ENCODE peak calls at places on chromosomes 1 and 21, in five cellular contexts. H is MG63, N is keratinocyte, V is dorsolateral prefrontal cortex, W is stomach. G is an unnamed sample. For H3K27me3, the result is how much of the 10 kb centered on the place peaks cover.

GRCh38 chr1:117067528-117068370 is 7.6 kb downstream of the TTF2 start:
- DNase-seq in H (peak), N (no peak), V (peak), W (peak), G (no peak)

GRCh38 chr1:39727221-39727931 is 11.3 kb upstream of the PPIE start:
- DNase-seq in H (no peak), N (no peak), V (no peak), W (no peak), G (no peak)

GRCh38 chr1:240031009-240031408 is 60.7 kb upstream of the FMN2 start:
- DNase-seq in H (peak), N (no peak), V (no peak), W (no peak), G (no peak)

GRCh38 chr1:76867342-76868130 is at the start of gene ST6GALNAC5:
- DNase-seq in H (peak), N (no peak), V (peak), W (no peak), G (no peak)

GRCh38 chr1:185017338-185017737 is 28.0 kb upstream of the RNF2 start:
- DNase-seq in H (peak), N (no peak), V (no peak), W (no peak), G (no peak)

GRCh38 chr1:29431138-29431537 is 194.8 kb downstream of the PTPRU start:
- DNase-seq in H (no peak), N (no peak), V (no peak), W (no peak), G (no peak)

GRCh38 chr1:118370861-118371260 is 185.8 kb upstream of the SPAG17 start:
- DNase-seq in H (no peak), N (no peak), V (no peak), W (no peak), G (no peak)

GRCh38 chr1:92958203-92958970 is 2.9 kb downstream of the DIPK1A start:
- DNase-seq in H (no peak), N (no peak), V (no peak), W (no peak), G (no peak)

GRCh38 chr1:203091761-203092330 is 6.0 kb upstream of the MYOG start:
- DNase-seq in H (no peak), N (no peak), V (no peak), W (peak), G (no peak)

GRCh38 chr21:31558839-31559367 is 100.6 kb upstream of the SOD1 start:
- DNase-seq in H (peak), N (peak), V (peak), W (peak), G (peak)

GRCh38 chr1:109438798-109439297 is 12.6 kb upstream of the PSMA5 start:
- DNase-seq in H (peak), N (no peak), V (no peak), W (no peak), G (no peak)

GRCh38 chr1:32215629-32216505 is 6.3 kb downstream of the TMEM234 start:
- DNase-seq in H (peak), N (no peak), V (no peak), W (peak), G (peak)

GRCh38 chr1:52723260-52723659 is 3.0 kb upstream of the ZYG11B start:
- DNase-seq in H (no peak), N (no peak), V (no peak), W (no peak), G (no peak)

GRCh38 chr1:93905734-93906133 is 3.5 kb downstream of the GCLM start:
- DNase-seq in H (no peak), N (no peak), V (no peak), W (no peak), G (no peak)

GRCh38 chr1:45334308-45335245 is 5.4 kb upstream of the TOE1 start:
- DNase-seq in H (no peak), N (no peak), V (no peak), W (no peak), G (no peak)

GRCh38 chr1:69506721-69507120 is 61.0 kb upstream of the LRRC7 start:
- DNase-seq in H (no peak), N (no peak), V (no peak), W (no peak), G (no peak)

GRCh38 chr1:204937901-204938300 is 67.2 kb downstream of the NFASC start:
- DNase-seq in H (no peak), N (no peak), V (no peak), W (no peak), G (no peak)

GRCh38 chr1:167629681-167630567 is at the start of gene RCSD1:
- DNase-seq in H (peak), N (no peak), V (no peak), W (peak), G (peak)
- H3K27me3 ChIP-seq in H (under half), N (under half), V (under half), W (under half), G (under half)

GRCh38 chr1:217881607-217882332 is 250.6 kb downstream of the SPATA17 start:
- DNase-seq in H (peak), N (no peak), V (no peak), W (no peak), G (no peak)
- H3K27me3 ChIP-seq in H (under half), N (under half), V (under half), W (under half), G (under half)

DNA sequence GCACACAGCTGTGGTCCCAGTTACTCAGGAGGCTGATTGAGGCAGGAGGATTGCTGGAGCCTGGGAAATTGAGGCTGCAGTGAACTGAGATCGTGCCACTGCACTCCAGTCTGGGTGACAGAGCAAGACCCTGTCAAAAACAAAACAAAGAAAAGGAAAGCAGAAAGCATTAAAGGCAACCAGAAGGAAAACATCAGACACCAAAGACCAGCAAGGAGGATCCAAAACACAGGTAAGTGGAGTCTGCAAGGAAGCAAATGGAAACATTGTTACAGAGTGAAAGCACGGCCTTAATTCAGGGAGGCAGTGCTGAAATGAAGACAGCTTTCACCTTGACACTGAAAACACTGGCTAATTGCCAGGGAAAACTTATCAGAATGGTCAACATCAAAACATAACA is 40.8 kb downstream of the CFAP74 start:
- DNase-seq in H (no peak), N (no peak), V (no peak), W (no peak), G (no peak)
- H3K27me3 ChIP-seq in H (under half), N (under half), V (under half), W (under half), G (under half)

GRCh38 chr1:154607748-154608521 is at the start of gene ADAR:
- DNase-seq in H (peak), N (peak), V (peak), W (peak), G (peak)
- H3K27me3 ChIP-seq in H (under half), N (under half), V (under half), W (under half), G (under half)

GRCh38 chr1:75611014-75611413 is at the start of gene SLC44A5:
- DNase-seq in H (no peak), N (no peak), V (no peak), W (no peak), G (no peak)

GRCh38 chr1:75616436-75617433 is 5.8 kb upstream of the SLC44A5 start:
- DNase-seq in H (no peak), N (no peak), V (no peak), W (no peak), G (no peak)

GRCh38 chr1:75615664-75616435 is 4.9 kb upstream of the SLC44A5 start:
- DNase-seq in H (peak), N (no peak), V (no peak), W (peak), G (no peak)

GRCh38 chr1:75618382-75618781 is 7.5 kb upstream of the SLC44A5 start:
- DNase-seq in H (no peak), N (no peak), V (no peak), W (no peak), G (no peak)

DNA sequence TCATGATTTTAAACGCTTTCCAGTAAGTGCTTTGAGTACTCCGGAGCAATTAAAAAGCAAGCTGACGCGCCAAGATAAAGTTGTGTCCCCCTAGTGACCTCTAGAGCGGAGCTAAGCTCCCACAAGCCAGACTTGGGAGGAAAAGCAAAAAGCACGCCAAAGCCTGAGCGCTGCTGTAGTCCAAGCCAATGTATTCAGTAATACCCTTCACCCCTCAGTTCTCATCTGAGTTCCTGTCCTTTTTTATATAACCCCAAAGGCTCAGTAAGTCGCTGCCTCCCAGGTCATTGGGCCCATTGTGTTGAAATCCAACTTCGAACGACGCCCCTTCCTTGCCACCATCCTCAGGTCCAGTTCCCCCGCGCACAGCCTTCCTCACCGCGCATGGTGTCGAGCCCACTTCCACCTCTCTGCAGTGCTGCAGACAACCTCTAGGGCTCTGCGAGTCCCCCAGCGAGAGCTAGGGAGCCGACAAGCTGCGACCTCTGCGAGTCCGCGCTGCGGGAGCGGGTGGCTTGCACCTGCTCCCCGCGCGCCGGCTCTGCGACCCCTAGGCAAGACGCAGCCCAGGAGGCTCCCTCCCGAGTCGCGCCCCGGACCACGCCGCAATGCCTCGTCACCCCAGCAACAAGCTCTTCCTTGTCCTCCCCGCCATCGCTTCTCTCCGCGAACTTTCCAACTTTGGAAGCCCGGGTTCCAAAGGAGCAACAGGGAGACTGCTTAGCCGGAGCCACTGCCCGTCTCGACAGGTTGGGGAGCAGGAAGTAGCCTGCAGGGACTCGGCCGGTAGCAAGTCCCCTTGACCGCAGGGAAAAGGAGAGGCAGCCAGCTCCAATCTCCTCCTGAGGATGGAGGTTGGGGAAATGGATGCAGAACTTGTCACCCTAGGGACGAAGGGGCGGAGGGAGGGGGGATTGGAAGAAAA is 3.8 kb upstream of the SLC44A5 start:
- DNase-seq in H (peak), N (no peak), V (no peak), W (peak), G (peak)
- H3K27me3 ChIP-seq in H (under half), N (under half), V (under half), W (under half), G (under half)

GRCh38 chr1:5720045-5720444 is 272.2 kb downstream of the NPHP4 start:
- DNase-seq in H (no peak), N (no peak), V (no peak), W (peak), G (peak)
- H3K27me3 ChIP-seq in H (under half), N (under half), V (under half), W (under half), G (under half)

GRCh38 chr1:14915356-14916054 is 238.0 kb upstream of the TMEM51 start:
- DNase-seq in H (peak), N (no peak), V (no peak), W (peak), G (no peak)
- H3K27me3 ChIP-seq in H (under half), N (under half), V (under half), W (under half), G (under half)

GRCh38 chr1:154502066-154502741 is at the start of the genes SHE and TDRD10:
- DNase-seq in H (no peak), N (no peak), V (no peak), W (no peak), G (no peak)

GRCh38 chr1:154502742-154503111 is 515 bp upstream of the SHE start:
- DNase-seq in H (no peak), N (no peak), V (no peak), W (no peak), G (peak)

GRCh38 chr1:154501423-154502065 is 475 bp upstream of the TDRD10 start:
- DNase-seq in H (peak), N (no peak), V (no peak), W (peak), G (no peak)

GRCh38 chr1:154499446-154499845 is 2.6 kb upstream of the TDRD10 start:
- DNase-seq in H (no peak), N (no peak), V (no peak), W (no peak), G (no peak)

DNA sequence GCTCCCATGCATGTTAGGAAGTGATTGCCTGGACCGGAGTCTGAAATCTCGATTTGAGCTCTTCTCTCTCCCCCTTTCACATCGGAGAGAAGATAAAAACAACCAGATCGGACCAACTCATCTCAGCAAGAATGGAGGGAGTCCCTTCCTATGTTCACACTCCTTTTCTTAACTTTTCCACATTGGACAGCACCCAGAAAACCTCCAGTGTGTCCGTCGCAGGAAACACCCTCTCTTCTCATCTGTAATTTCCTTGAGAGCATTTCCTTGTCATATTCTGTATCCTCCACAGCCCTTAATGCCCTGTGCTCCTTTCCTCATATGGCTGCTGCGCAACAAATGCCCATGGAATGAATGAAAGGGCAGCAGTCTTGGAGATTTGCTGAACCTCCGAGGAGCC is 1.5 kb upstream of the TDRD10 start:
- DNase-seq in H (no peak), N (no peak), V (no peak), W (no peak), G (no peak)
- H3K27me3 ChIP-seq in H (half or more), N (under half), V (under half), W (under half), G (under half)

GRCh38 chr21:44503901-44504399 is 36.0 kb downstream of the KRTAP10-1 start:
- DNase-seq in H (no peak), N (no peak), V (no peak), W (no peak), G (no peak)
- H3K27me3 ChIP-seq in H (under half), N (under half), V (under half), W (under half), G (under half)

DNA sequence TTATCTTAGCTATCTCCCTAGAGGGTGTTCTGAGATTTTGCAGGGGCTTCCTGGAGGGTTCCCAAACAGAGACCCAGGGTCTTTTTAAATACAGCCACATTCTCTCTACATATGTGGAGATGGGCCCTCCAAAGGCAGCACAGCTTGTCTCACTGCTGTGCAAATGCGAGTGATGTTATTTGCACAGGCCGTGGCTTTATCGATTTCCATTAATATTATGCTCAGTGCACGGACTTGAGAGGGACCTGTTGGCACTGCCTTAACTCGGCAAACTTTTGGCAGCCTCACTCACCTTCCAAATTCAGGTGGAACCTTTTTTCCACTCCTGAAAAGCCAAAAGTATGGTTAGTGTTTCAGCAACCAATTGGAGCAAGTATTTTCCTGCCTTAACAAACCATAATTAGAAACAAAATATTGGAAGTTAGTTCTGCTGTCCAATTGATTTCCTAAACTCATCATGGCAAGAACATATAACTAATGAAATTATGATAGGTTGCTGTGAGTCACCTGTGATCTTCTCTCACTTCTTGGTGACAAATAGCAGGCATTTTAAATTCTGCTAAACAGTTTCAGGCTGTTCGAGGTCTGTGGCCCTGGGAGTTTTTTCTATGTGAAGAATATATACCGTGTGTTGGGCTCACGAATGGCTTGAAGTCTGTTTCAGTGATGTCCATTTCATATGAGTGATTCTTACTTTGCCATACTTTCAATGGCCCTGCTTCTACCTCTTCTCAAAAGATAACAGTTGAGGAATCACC is 10.9 kb downstream of the LHX9 start:
- DNase-seq in H (no peak), N (no peak), V (no peak), W (no peak), G (no peak)
- H3K27me3 ChIP-seq in H (under half), N (under half), V (half or more), W (under half), G (under half)

G was measured in CD8-positive, alpha-beta memory T cell.